ENCODE peak calls at places on chromosomes 2 and 18, in eight cellular contexts. F, K, G, N, T, J, R and O are unnamed samples.

GRCh38 chr2:231038483-231039293 is 1.4 kb downstream of the C2orf72 start:
- DNase-seq in F (no peak), K (no peak), G (no peak), N (no peak), T (no peak), J (no peak), R (no peak), O (no peak)

GRCh38 chr2:215637658-215638057 is 201.8 kb upstream of the FN1 start:
- DNase-seq in F (peak), K (no peak), G (no peak), N (no peak), T (no peak), J (no peak), R (no peak), O (no peak)

GRCh38 chr2:136424112-136424511 is 306.2 kb upstream of the CXCR4 start:
- DNase-seq in F (no peak), K (no peak), G (no peak), N (no peak), T (no peak), J (peak), R (no peak), O (no peak)

GRCh38 chr2:85413592-85414421 is 3.6 kb upstream of the CAPG start:
- DNase-seq in F (peak), K (no peak), G (no peak), N (no peak), T (peak), J (peak), R (peak), O (no peak)

GRCh38 chr18:49609416-49610284 is 47.8 kb downstream of the LIPG start:
- DNase-seq in F (peak), K (peak), G (no peak), N (no peak), T (peak), J (no peak), R (no peak), O (no peak)

GRCh38 chr2:180872256-180872655 is 108.1 kb upstream of the UBE2E3 start:
- DNase-seq in F (peak), K (no peak), G (peak), N (no peak), T (no peak), J (no peak), R (no peak), O (no peak)

GRCh38 chr2:100730290-100730868 is 89.6 kb upstream of the NPAS2 start:
- DNase-seq in F (peak), K (no peak), G (peak), N (no peak), T (peak), J (no peak), R (peak), O (peak)

GRCh38 chr2:73112913-73113633 is at the start of gene RAB11FIP5:
- DNase-seq in F (peak), K (peak), G (peak), N (peak), T (peak), J (peak), R (peak), O (peak)

GRCh38 chr2:180622122-180622918 is 358.1 kb upstream of the UBE2E3 start:
- DNase-seq in F (peak), K (no peak), G (no peak), N (no peak), T (no peak), J (no peak), R (no peak), O (no peak)

GRCh38 chr18:27605107-27605834 is 420.2 kb upstream of the CHST9 start:
- DNase-seq in F (peak), K (peak), G (peak), N (no peak), T (no peak), J (peak), R (peak), O (peak)

GRCh38 chr2:240624950-240625621 is at the start of gene GPR35:
- DNase-seq in F (peak), K (peak), G (no peak), N (peak), T (no peak), J (peak), R (no peak), O (no peak)

GRCh38 chr18:23971656-23972230 is 42.8 kb upstream of the TTC39C start:
- DNase-seq in F (no peak), K (no peak), G (no peak), N (no peak), T (no peak), J (no peak), R (no peak), O (no peak)

GRCh38 chr2:149464396-149464795 is 123.2 kb downstream of the MMADHC start:
- DNase-seq in F (peak), K (no peak), G (no peak), N (no peak), T (no peak), J (no peak), R (no peak), O (no peak)

GRCh38 chr2:177599072-177599688 is 206.6 kb downstream of the AGPS start:
- DNase-seq in F (no peak), K (peak), G (peak), N (no peak), T (no peak), J (no peak), R (no peak), O (peak)

GRCh38 chr2:106537047-106537446 is 49.9 kb downstream of the CD8B2 start:
- DNase-seq in F (no peak), K (peak), G (no peak), N (no peak), T (no peak), J (peak), R (no peak), O (no peak)

GRCh38 chr2:99708231-99708630 is 218.4 kb upstream of the REV1 start:
- DNase-seq in F (no peak), K (no peak), G (no peak), N (no peak), T (no peak), J (no peak), R (no peak), O (no peak)

GRCh38 chr2:213089438-213089837 is 62.0 kb downstream of the IKZF2 start:
- DNase-seq in F (no peak), K (no peak), G (no peak), N (no peak), T (no peak), J (no peak), R (no peak), O (no peak)

GRCh38 chr2:18834341-18834740 is 245.0 kb upstream of the NT5C1B start:
- DNase-seq in F (peak), K (no peak), G (no peak), N (no peak), T (peak), J (no peak), R (peak), O (no peak)

GRCh38 chr2:204913854-204914464 is 368.7 kb downstream of the PARD3B start:
- DNase-seq in F (no peak), K (no peak), G (no peak), N (no peak), T (no peak), J (no peak), R (no peak), O (no peak)

GRCh38 chr18:22167471-22168151 is 1.8 kb upstream of the GATA6 start:
- DNase-seq in F (peak), K (no peak), G (no peak), N (no peak), T (no peak), J (no peak), R (no peak), O (no peak)

GRCh38 chr2:128585706-128586105 is 267.0 kb upstream of the HS6ST1 start:
- DNase-seq in F (peak), K (no peak), G (no peak), N (no peak), T (peak), J (no peak), R (no peak), O (no peak)

GRCh38 chr2:120379916-120380893 is 34.3 kb downstream of the INHBB start:
- DNase-seq in F (no peak), K (no peak), G (no peak), N (no peak), T (peak), J (no peak), R (no peak), O (no peak)

GRCh38 chr2:163207706-163208370 is 369.3 kb upstream of the KCNH7 start:
- DNase-seq in F (peak), K (no peak), G (peak), N (no peak), T (no peak), J (no peak), R (peak), O (no peak)

GRCh38 chr18:78542204-78542603 is 437.4 kb upstream of the SALL3 start:
- DNase-seq in F (peak), K (peak), G (no peak), N (no peak), T (no peak), J (no peak), R (no peak), O (no peak)

GRCh38 chr2:12318427-12319057 is 398.2 kb upstream of the TRIB2 start:
- DNase-seq in F (peak), K (no peak), G (peak), N (no peak), T (peak), J (no peak), R (peak), O (peak)

GRCh38 chr2:231228974-231229373 is 30.5 kb downstream of the ARMC9 start:
- DNase-seq in F (no peak), K (peak), G (no peak), N (no peak), T (no peak), J (no peak), R (peak), O (no peak)

GRCh38 chr2:174846941-174847938 is 83.0 kb upstream of the CHRNA1 start:
- DNase-seq in F (peak), K (peak), G (no peak), N (no peak), T (peak), J (no peak), R (peak), O (peak)

GRCh38 chr2:147715807-147716206 is 129.0 kb upstream of the ACVR2A start:
- DNase-seq in F (no peak), K (no peak), G (no peak), N (no peak), T (no peak), J (no peak), R (no peak), O (no peak)

GRCh38 chr2:166293984-166294383 is 81.8 kb downstream of the SCN9A start:
- DNase-seq in F (no peak), K (no peak), G (no peak), N (no peak), T (no peak), J (no peak), R (no peak), O (peak)

GRCh38 chr2:222283634-222284033 is 15.2 kb downstream of the PAX3 start:
- DNase-seq in F (no peak), K (no peak), G (no peak), N (no peak), T (no peak), J (no peak), R (no peak), O (no peak)